ENCODE peak calls at places on chromosomes 4 and X, in four cellular contexts. V is mucosa of descending colon, H is ovary, X is MM.1S. Z is an unnamed sample.

GRCh38 chrX:134604701-134605271 is 53.5 kb downstream of the PLAC1 start:
- DNase-seq in V (no peak), H (peak), X (no peak), Z (no peak)

GRCh38 chr4:142358656-142359055 is 487.4 kb downstream of the INPP4B start:
- DNase-seq in V (no peak), H (no peak), X (no peak), Z (no peak)

GRCh38 chr4:176708771-176709311 is 83.9 kb downstream of the VEGFC start:
- DNase-seq in V (no peak), H (no peak), X (no peak), Z (peak)

GRCh38 chrX:63747331-63747730 is 37.7 kb downstream of the ARHGEF9 start:
- DNase-seq in V (no peak), H (no peak), X (no peak), Z (peak)

GRCh38 chr4:92529510-92529909 is 225.7 kb downstream of the GRID2 start:
- DNase-seq in V (no peak), H (no peak), X (no peak), Z (no peak)

GRCh38 chr4:6474053-6474568 is 1.7 kb upstream of the PPP2R2C start:
- DNase-seq in V (no peak), H (no peak), X (no peak), Z (no peak)

GRCh38 chrX:118571829-118572228 is 76.2 kb downstream of the DOCK11 start:
- DNase-seq in V (no peak), H (no peak), X (no peak), Z (no peak)

GRCh38 chr4:22428441-22428840 is 87.4 kb downstream of the ADGRA3 start:
- DNase-seq in V (no peak), H (no peak), X (peak), Z (no peak)

GRCh38 chr4:13704020-13704419 is 76.5 kb upstream of the BOD1L1 start:
- DNase-seq in V (peak), H (no peak), X (no peak), Z (no peak)

GRCh38 chr4:173056271-173056670 is 112.3 kb upstream of the GALNT7 start:
- DNase-seq in V (no peak), H (no peak), X (no peak), Z (no peak)

GRCh38 chr4:74366367-74366891 is 1.5 kb downstream of the EREG start:
- DNase-seq in V (no peak), H (no peak), X (peak), Z (no peak)

GRCh38 chr4:134470544-134470943 is 269.0 kb upstream of the PABPC4L start:
- DNase-seq in V (no peak), H (no peak), X (peak), Z (no peak)

GRCh38 chr4:8403173-8403753 is 37.3 kb downstream of the ACOX3 start:
- DNase-seq in V (peak), H (peak), X (peak), Z (no peak)

GRCh38 chr4:147927377-147928137 is 195.7 kb downstream of the ARHGAP10 start:
- DNase-seq in V (no peak), H (no peak), X (no peak), Z (no peak)

GRCh38 chr4:112055100-112055499 is 90.2 kb upstream of the FAM241A start:
- DNase-seq in V (no peak), H (no peak), X (no peak), Z (no peak)

GRCh38 chrX:134849390-134849789 is 141.4 kb upstream of the SMIM10 start:
- DNase-seq in V (no peak), H (no peak), X (no peak), Z (no peak)

GRCh38 chrX:65601530-65602281 is 65.7 kb upstream of the MSN start:
- DNase-seq in V (peak), H (peak), X (peak), Z (peak)

GRCh38 chr4:2793578-2793919 is 664 bp downstream of the SH3BP2 start:
- DNase-seq in V (peak), H (peak), X (no peak), Z (no peak)

GRCh38 chr4:42390622-42391355 is 6.5 kb upstream of the SHISA3 start:
- DNase-seq in V (no peak), H (no peak), X (no peak), Z (no peak)